ENCODE peak calls at places on chromosomes 4 and X, in four cellular contexts. One of them, this sample, is unnamed.

GRCh38 chr4:140372607-140373327 is 679 bp upstream of the SCOC start:
- DNase-seq in effector memory CD4-positive, alpha-beta T cell: peak; percentile 18
- DNase-seq in spleen: no peak
- DNase-seq in PC-9: no peak
- DNase-seq in this sample: no peak

GRCh38 chr4:5416637-5417036 is 291.7 kb downstream of the EVC2 start:
- DNase-seq in spleen: no peak
- DNase-seq in effector memory CD4-positive, alpha-beta T cell: no peak
- DNase-seq in PC-9: no peak
- DNase-seq in this sample: peak; percentile 6

GRCh38 chr4:2763511-2763967 is 7.4 kb upstream of the TNIP2 start:
- DNase-seq in spleen: peak; percentile 80
- DNase-seq in effector memory CD4-positive, alpha-beta T cell: no peak
- DNase-seq in PC-9: no peak
- DNase-seq in this sample: no peak

GRCh38 chr4:159252491-159252890 is 149.6 kb downstream of the RAPGEF2 start:
- DNase-seq in effector memory CD4-positive, alpha-beta T cell: no peak
- DNase-seq in spleen: no peak
- DNase-seq in PC-9: no peak
- DNase-seq in this sample: no peak

GRCh38 chrX:100643943-100644587 is at the start of gene SRPX2:
- DNase-seq in effector memory CD4-positive, alpha-beta T cell: no peak
- DNase-seq in spleen: no peak
- DNase-seq in PC-9: peak; percentile 49
- DNase-seq in this sample: peak; percentile 80

GRCh38 chrX:24494544-24495113 is 29.5 kb downstream of the PDK3 start:
- DNase-seq in effector memory CD4-positive, alpha-beta T cell: no peak
- DNase-seq in spleen: no peak
- DNase-seq in PC-9: peak; percentile 26
- DNase-seq in this sample: peak; percentile 45

GRCh38 chr4:16195209-16195608 is 31.1 kb downstream of the TAPT1 start:
- DNase-seq in effector memory CD4-positive, alpha-beta T cell: no peak
- DNase-seq in PC-9: no peak
- DNase-seq in spleen: no peak
- DNase-seq in this sample: no peak

GRCh38 chr4:48985976-48986653 is at the start of gene CWH43:
- DNase-seq in PC-9: no peak
- DNase-seq in effector memory CD4-positive, alpha-beta T cell: no peak
- DNase-seq in spleen: no peak
- DNase-seq in this sample: no peak

GRCh38 chr4:181905708-181906107 is 337.5 kb upstream of the TENM3 start:
- DNase-seq in PC-9: no peak
- DNase-seq in spleen: no peak
- DNase-seq in effector memory CD4-positive, alpha-beta T cell: no peak
- DNase-seq in this sample: no peak

GRCh38 chr4:81891005-81891795 is 419.5 kb upstream of the RASGEF1B start:
- DNase-seq in spleen: no peak
- DNase-seq in PC-9: no peak
- DNase-seq in effector memory CD4-positive, alpha-beta T cell: no peak
- DNase-seq in this sample: no peak

GRCh38 chr4:156505341-156505955 is 466.2 kb downstream of the PDGFC start:
- DNase-seq in spleen: no peak
- DNase-seq in effector memory CD4-positive, alpha-beta T cell: no peak
- DNase-seq in PC-9: no peak
- DNase-seq in this sample: no peak

GRCh38 chr4:138305055-138305454 is 62.9 kb upstream of the SLC7A11 start:
- DNase-seq in effector memory CD4-positive, alpha-beta T cell: no peak
- DNase-seq in spleen: no peak
- DNase-seq in PC-9: no peak
- DNase-seq in this sample: no peak

GRCh38 chr4:106746451-106746850 is 289.7 kb downstream of the DKK2 start:
- DNase-seq in spleen: no peak
- DNase-seq in effector memory CD4-positive, alpha-beta T cell: no peak
- DNase-seq in PC-9: no peak
- DNase-seq in this sample: no peak

GRCh38 chr4:23876418-23877089 is 13.3 kb downstream of the PPARGC1A start:
- DNase-seq in effector memory CD4-positive, alpha-beta T cell: no peak
- DNase-seq in PC-9: no peak
- DNase-seq in spleen: no peak
- DNase-seq in this sample: no peak

GRCh38 chrX:95382799-95383198 is 1301.8 kb upstream of the DIAPH2 start:
- DNase-seq in effector memory CD4-positive, alpha-beta T cell: no peak
- DNase-seq in spleen: no peak
- DNase-seq in PC-9: no peak
- DNase-seq in this sample: no peak

GRCh38 chr4:77695769-77696168 is 90.1 kb downstream of the CXCL13 start:
- DNase-seq in spleen: no peak
- DNase-seq in effector memory CD4-positive, alpha-beta T cell: no peak
- DNase-seq in PC-9: peak; percentile 10
- DNase-seq in this sample: peak; percentile 76

GRCh38 chr4:147843162-147843561 is 111.3 kb downstream of the ARHGAP10 start:
- DNase-seq in spleen: no peak
- DNase-seq in effector memory CD4-positive, alpha-beta T cell: no peak
- DNase-seq in PC-9: no peak
- DNase-seq in this sample: no peak

GRCh38 chr4:65007841-65008439 is 598.7 kb upstream of the TECRL start:
- DNase-seq in PC-9: peak; percentile 4
- DNase-seq in effector memory CD4-positive, alpha-beta T cell: no peak
- DNase-seq in spleen: no peak
- DNase-seq in this sample: peak; percentile 3

GRCh38 chrX:40922307-40922706 is 162.9 kb upstream of the USP9X start:
- DNase-seq in effector memory CD4-positive, alpha-beta T cell: no peak
- DNase-seq in spleen: no peak
- DNase-seq in PC-9: peak; percentile 31
- DNase-seq in this sample: peak; percentile 44

GRCh38 chr4:5051692-5052423 is 578 bp downstream of the STK32B start:
- DNase-seq in PC-9: no peak
- DNase-seq in spleen: no peak
- DNase-seq in effector memory CD4-positive, alpha-beta T cell: no peak
- DNase-seq in this sample: no peak

GRCh38 chrX:39327255-39327654 is 526.0 kb downstream of the MID1IP1 start:
- DNase-seq in PC-9: no peak
- DNase-seq in effector memory CD4-positive, alpha-beta T cell: no peak
- DNase-seq in spleen: no peak
- DNase-seq in this sample: no peak

GRCh38 chr4:89788243-89789072 is 48.5 kb downstream of the SNCA start:
- DNase-seq in PC-9: no peak
- DNase-seq in effector memory CD4-positive, alpha-beta T cell: no peak
- DNase-seq in spleen: no peak
- DNase-seq in this sample: no peak

GRCh38 chr4:147786031-147786430 is 54.1 kb downstream of the ARHGAP10 start:
- DNase-seq in spleen: no peak
- DNase-seq in effector memory CD4-positive, alpha-beta T cell: no peak
- DNase-seq in PC-9: no peak
- DNase-seq in this sample: no peak

GRCh38 chr4:188841523-188841922 is 702.3 kb downstream of the TRIML1 start:
- DNase-seq in spleen: no peak
- DNase-seq in effector memory CD4-positive, alpha-beta T cell: no peak
- DNase-seq in PC-9: no peak
- DNase-seq in this sample: no peak

GRCh38 chr4:119785963-119786362 is 157.4 kb upstream of the PDE5A start:
- DNase-seq in effector memory CD4-positive, alpha-beta T cell: no peak
- DNase-seq in spleen: no peak
- DNase-seq in PC-9: peak; percentile 25
- DNase-seq in this sample: no peak

GRCh38 chr4:153260152-153260551 is 55.9 kb downstream of the TRIM2 start:
- DNase-seq in effector memory CD4-positive, alpha-beta T cell: no peak
- DNase-seq in PC-9: no peak
- DNase-seq in spleen: no peak
- DNase-seq in this sample: no peak

GRCh38 chr4:12382567-12382966 is 953.9 kb upstream of the HS3ST1 start:
- DNase-seq in PC-9: no peak
- DNase-seq in spleen: no peak
- DNase-seq in effector memory CD4-positive, alpha-beta T cell: no peak
- DNase-seq in this sample: no peak

GRCh38 chrX:45667666-45668065 is 467.0 kb upstream of the DIPK2B start:
- DNase-seq in spleen: no peak
- DNase-seq in effector memory CD4-positive, alpha-beta T cell: no peak
- DNase-seq in PC-9: no peak
- DNase-seq in this sample: no peak

GRCh38 chr4:87151730-87152129 is 68.7 kb downstream of the KLHL8 start:
- DNase-seq in spleen: no peak
- DNase-seq in effector memory CD4-positive, alpha-beta T cell: no peak
- DNase-seq in PC-9: no peak
- DNase-seq in this sample: no peak

GRCh38 chr4:10063544-10064300 is 42.4 kb upstream of the SLC2A9 start:
- DNase-seq in effector memory CD4-positive, alpha-beta T cell: no peak
- DNase-seq in PC-9: peak; percentile 35
- DNase-seq in spleen: no peak
- DNase-seq in this sample: no peak

GRCh38 chrX:46380148-46380752 is 165.0 kb downstream of the ZNF674 start:
- DNase-seq in PC-9: no peak
- DNase-seq in effector memory CD4-positive, alpha-beta T cell: no peak
- DNase-seq in spleen: no peak
- DNase-seq in this sample: no peak

GRCh38 chr4:84258905-84259830 is 239.9 kb downstream of the NKX6-1 start:
- DNase-seq in spleen: no peak
- DNase-seq in PC-9: no peak
- DNase-seq in effector memory CD4-positive, alpha-beta T cell: no peak
- DNase-seq in this sample: no peak

GRCh38 chrX:120485562-120486520 is 16.7 kb upstream of the LAMP2 start:
- DNase-seq in PC-9: peak; percentile 81
- DNase-seq in spleen: peak; percentile 89
- DNase-seq in effector memory CD4-positive, alpha-beta T cell: peak; percentile 44
- DNase-seq in this sample: peak; percentile 63

GRCh38 chr4:110270492-110271197 is 72.2 kb upstream of the ELOVL6 start:
- DNase-seq in effector memory CD4-positive, alpha-beta T cell: no peak
- DNase-seq in PC-9: no peak
- DNase-seq in spleen: no peak
- DNase-seq in this sample: no peak

GRCh38 chrX:68234171-68234910 is 199.0 kb downstream of the OPHN1 start:
- DNase-seq in effector memory CD4-positive, alpha-beta T cell: no peak
- DNase-seq in spleen: no peak
- DNase-seq in PC-9: no peak
- DNase-seq in this sample: no peak
- H3K4me3 ChIP-seq in effector memory CD4-positive, alpha-beta T cell: no peak overlapping the region
- H3K4me3 ChIP-seq in spleen: no peak overlapping the region
- H3K4me3 ChIP-seq in PC-9: no peak overlapping the region
- H3K4me3 ChIP-seq in this sample: no peak overlapping the region

GRCh38 chrX:53583571-53583970 is 102.9 kb downstream of the HUWE1 start:
- DNase-seq in effector memory CD4-positive, alpha-beta T cell: no peak
- DNase-seq in PC-9: no peak
- DNase-seq in spleen: no peak
- DNase-seq in this sample: no peak
- H3K9me3 ChIP-seq in effector memory CD4-positive, alpha-beta T cell: no peaks in the 10 kb centered on the region
- H3K9me3 ChIP-seq in PC-9: no peaks in the 10 kb centered on the region
- H3K9me3 ChIP-seq in spleen: no peaks in the 10 kb centered on the region
- H3K9me3 ChIP-seq in this sample: no peaks in the 10 kb centered on the region

DNA sequence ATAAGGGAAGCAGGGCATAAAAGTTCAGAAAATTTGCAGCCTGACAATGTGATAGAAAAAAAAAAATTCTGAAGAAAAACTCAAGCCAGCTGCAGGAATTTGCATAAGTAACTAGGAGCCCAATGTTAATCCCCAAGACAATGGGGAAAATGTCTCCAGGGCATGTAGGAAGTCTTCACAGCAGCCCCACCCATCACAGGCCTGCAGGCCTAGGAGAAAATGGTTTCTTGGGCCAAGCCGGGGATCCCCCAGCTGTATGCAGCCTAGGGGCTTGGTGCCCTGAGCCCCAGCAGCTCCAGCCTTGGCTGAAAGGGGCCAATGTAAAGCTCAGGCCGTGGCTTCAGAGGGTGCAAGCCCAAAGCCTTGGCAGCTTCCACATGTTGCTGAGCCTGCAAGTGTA is 31.2 kb downstream of the CHM start:
- DNase-seq in spleen: no peak
- DNase-seq in PC-9: no peak
- DNase-seq in effector memory CD4-positive, alpha-beta T cell: no peak
- DNase-seq in this sample: peak; percentile 2
- H3K4me3 ChIP-seq in spleen: no peak overlapping the region
- H3K4me3 ChIP-seq in PC-9: no peak overlapping the region
- H3K4me3 ChIP-seq in effector memory CD4-positive, alpha-beta T cell: no peak overlapping the region
- H3K4me3 ChIP-seq in this sample: no peak overlapping the region

GRCh38 chrX:70262952-70263567 is 3.1 kb upstream of the P2RY4 start:
- DNase-seq in PC-9: peak; percentile 64
- DNase-seq in effector memory CD4-positive, alpha-beta T cell: no peak
- DNase-seq in spleen: no peak
- DNase-seq in this sample: peak; percentile 18

GRCh38 chrX:70264784-70265183 is 3.4 kb upstream of the ARR3 start:
- DNase-seq in effector memory CD4-positive, alpha-beta T cell: no peak
- DNase-seq in PC-9: no peak
- DNase-seq in spleen: no peak
- DNase-seq in this sample: no peak

DNA sequence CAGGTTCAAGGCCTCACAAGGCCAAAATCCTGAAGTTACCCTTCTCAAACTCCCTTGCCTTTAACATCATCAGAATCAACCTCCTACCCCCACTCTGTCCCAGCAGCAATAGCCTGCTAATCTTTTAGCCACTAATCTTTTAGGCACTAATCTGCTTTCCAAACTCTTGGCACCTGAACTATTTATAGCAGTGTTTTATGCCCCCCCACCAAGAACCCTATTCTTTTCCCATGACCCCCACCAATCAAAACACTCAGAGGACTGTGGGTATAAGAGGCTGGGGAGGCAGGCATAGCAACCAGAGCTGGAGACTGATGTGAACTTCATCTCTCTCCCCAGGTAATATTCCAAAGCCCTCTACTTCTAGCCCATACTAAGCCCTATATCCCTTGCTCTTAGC is at the start of gene ARR3:
- DNase-seq in effector memory CD4-positive, alpha-beta T cell: no peak
- DNase-seq in spleen: no peak
- DNase-seq in PC-9: no peak
- DNase-seq in this sample: no peak
- H3K9me3 ChIP-seq in effector memory CD4-positive, alpha-beta T cell: no peaks in the 10 kb centered on the region
- H3K9me3 ChIP-seq in spleen: no peaks in the 10 kb centered on the region
- H3K9me3 ChIP-seq in PC-9: no peaks in the 10 kb centered on the region
- H3K9me3 ChIP-seq in this sample: no peaks in the 10 kb centered on the region

GRCh38 chrX:74423289-74423985 is 2.1 kb downstream of the SLC16A2 start:
- DNase-seq in effector memory CD4-positive, alpha-beta T cell: no peak
- DNase-seq in PC-9: no peak
- DNase-seq in spleen: no peak
- DNase-seq in this sample: no peak
- H3K4me3 ChIP-seq in effector memory CD4-positive, alpha-beta T cell: no peak overlapping the region
- H3K4me3 ChIP-seq in PC-9: no peak overlapping the region
- H3K4me3 ChIP-seq in spleen: no peak overlapping the region
- H3K4me3 ChIP-seq in this sample: no peak overlapping the region

GRCh38 chrX:151729056-151729725 is 5.4 kb upstream of the CNGA2 start:
- DNase-seq in spleen: peak; percentile 47
- DNase-seq in effector memory CD4-positive, alpha-beta T cell: no peak
- DNase-seq in PC-9: no peak
- DNase-seq in this sample: no peak

GRCh38 chrX:151726751-151727150 is 7.8 kb upstream of the CNGA2 start:
- DNase-seq in spleen: no peak
- DNase-seq in effector memory CD4-positive, alpha-beta T cell: no peak
- DNase-seq in PC-9: no peak
- DNase-seq in this sample: no peak

GRCh38 chrX:151725338-151725614 is 9.3 kb upstream of the CNGA2 start:
- DNase-seq in effector memory CD4-positive, alpha-beta T cell: no peak
- DNase-seq in spleen: peak; percentile 47
- DNase-seq in PC-9: no peak
- DNase-seq in this sample: no peak

GRCh38 chrX:151724563-151725337 is 8.9 kb downstream of the FATE1 start:
- DNase-seq in PC-9: no peak
- DNase-seq in effector memory CD4-positive, alpha-beta T cell: no peak
- DNase-seq in spleen: no peak
- DNase-seq in this sample: no peak

GRCh38 chrX:151727346-151727745 is 7.2 kb upstream of the CNGA2 start:
- DNase-seq in effector memory CD4-positive, alpha-beta T cell: no peak
- DNase-seq in spleen: no peak
- DNase-seq in PC-9: no peak
- DNase-seq in this sample: no peak
- H3K9me3 ChIP-seq in effector memory CD4-positive, alpha-beta T cell: no peaks in the 10 kb centered on the region
- H3K9me3 ChIP-seq in spleen: no peaks in the 10 kb centered on the region
- H3K9me3 ChIP-seq in PC-9: no peaks in the 10 kb centered on the region
- H3K9me3 ChIP-seq in this sample: no peaks in the 10 kb centered on the region

This sample was measured in SJSA1.